ENCODE peak calls at places on chromosome 12, in nine cellular contexts. E is NCI-H1105, L is Karpas-422, V is fibroblast of the conjunctiva, K is NCI-H69, N is H1, A is neuronal stem cell, Q is H7, D is IMR-90. S is an unnamed sample.

GRCh38 chr12:32284561-32284960 is 114.8 kb upstream of the FGD4 start:
- DNase-seq in E (no peak), L (no peak), V (no peak), K (no peak), N (no peak), A (no peak), Q (no peak), D (no peak), S (peak; percentile 9)

GRCh38 chr12:4355843-4356327 is 23.6 kb downstream of the FGF23 start:
- DNase-seq in E (peak; percentile 33), L (peak; percentile 85), V (no peak), K (peak; percentile 75), N (peak; percentile 99), A (peak; percentile 36), Q (peak; percentile 64), D (peak; percentile 8), S (no peak)

GRCh38 chr12:56114084-56114483 is 2.3 kb upstream of the RPL41 start:
- DNase-seq in E (no peak), L (peak; percentile 46), V (no peak), K (no peak), N (no peak), A (no peak), Q (no peak), D (no peak), S (no peak)

GRCh38 chr12:62604856-62605255 is 138.2 kb downstream of the MON2 start:
- DNase-seq in E (no peak), L (no peak), V (peak; percentile 8), K (peak; percentile 24), N (no peak), A (no peak), Q (no peak), D (peak; percentile 35), S (no peak)

GRCh38 chr12:10721654-10722501 is 1.2 kb downstream of the YBX3 start:
- DNase-seq in E (peak; percentile 71), L (no peak), V (peak; percentile 96), K (peak; percentile 27), N (peak; percentile 44), A (peak; percentile 48), Q (peak; percentile 61), D (peak; percentile 99), S (peak; percentile 97)

GRCh38 chr12:114935658-114936057 is 251.7 kb upstream of the TBX3 start:
- DNase-seq in E (no peak), L (no peak), V (no peak), K (peak; percentile 5), N (no peak), A (no peak), Q (no peak), D (no peak), S (no peak)

GRCh38 chr12:45401008-45401407 is 185.1 kb downstream of the ANO6 start:
- DNase-seq in E (peak; percentile 63), L (no peak), V (no peak), K (no peak), N (no peak), A (no peak), Q (no peak), D (no peak), S (no peak)

GRCh38 chr12:91139981-91140659 is 28.8 kb upstream of the LUM start:
- DNase-seq in E (no peak), L (no peak), V (peak; percentile 85), K (peak; percentile 31), N (no peak), A (no peak), Q (no peak), D (peak; percentile 95), S (peak; percentile 90)

GRCh38 chr12:49672351-49673181 is 34.6 kb downstream of the FMNL3 start:
- DNase-seq in E (no peak), L (no peak), V (no peak), K (peak; percentile 77), N (no peak), A (no peak), Q (no peak), D (no peak), S (no peak)

S was measured in stromal cell of bone marrow.